ENCODE peak calls at places on chromosome 18, in nine cellular contexts. One of them, this sample, is unnamed.

GRCh38 chr18:34805117-34805882 is 95.2 kb downstream of the DTNA start:
- DNase-seq in naive thymus-derived CD4-positive, alpha-beta T cell: no peak
- DNase-seq in fibroblast of mammary gland: no peak
- DNase-seq in IMR-90: no peak
- DNase-seq in AG04450: no peak
- DNase-seq in OCI-LY7: no peak
- DNase-seq in BJ: no peak
- DNase-seq in epithelial cell of esophagus: no peak
- DNase-seq in astrocyte: no peak
- DNase-seq in this sample: no peak

GRCh38 chr18:45849529-45849928 is 24.1 kb downstream of the SIGLEC15 start:
- DNase-seq in IMR-90: no peak
- DNase-seq in epithelial cell of esophagus: no peak
- DNase-seq in OCI-LY7: no peak
- DNase-seq in astrocyte: no peak
- DNase-seq in AG04450: no peak
- DNase-seq in fibroblast of mammary gland: no peak
- DNase-seq in BJ: no peak
- DNase-seq in naive thymus-derived CD4-positive, alpha-beta T cell: no peak
- DNase-seq in this sample: no peak

GRCh38 chr18:48009116-48009825 is 78.8 kb upstream of the SMAD2 start:
- DNase-seq in IMR-90: no peak
- DNase-seq in OCI-LY7: no peak
- DNase-seq in naive thymus-derived CD4-positive, alpha-beta T cell: no peak
- DNase-seq in AG04450: no peak
- DNase-seq in BJ: no peak
- DNase-seq in fibroblast of mammary gland: no peak
- DNase-seq in astrocyte: no peak
- DNase-seq in epithelial cell of esophagus: no peak
- DNase-seq in this sample: no peak

GRCh38 chr18:50396005-50396404 is 21.2 kb downstream of the SKA1 start:
- DNase-seq in AG04450: no peak
- DNase-seq in epithelial cell of esophagus: no peak
- DNase-seq in OCI-LY7: no peak
- DNase-seq in IMR-90: no peak
- DNase-seq in naive thymus-derived CD4-positive, alpha-beta T cell: no peak
- DNase-seq in fibroblast of mammary gland: no peak
- DNase-seq in astrocyte: no peak
- DNase-seq in BJ: no peak
- DNase-seq in this sample: no peak

GRCh38 chr18:56235773-56236115 is 402.6 kb downstream of the TXNL1 start:
- DNase-seq in OCI-LY7: no peak
- DNase-seq in epithelial cell of esophagus: no peak
- DNase-seq in IMR-90: no peak
- DNase-seq in BJ: no peak
- DNase-seq in naive thymus-derived CD4-positive, alpha-beta T cell: no peak
- DNase-seq in astrocyte: peak; percentile 26
- DNase-seq in fibroblast of mammary gland: no peak
- DNase-seq in AG04450: no peak
- DNase-seq in this sample: no peak

GRCh38 chr18:53056064-53056463 is 716.1 kb downstream of the DCC start:
- DNase-seq in OCI-LY7: no peak
- DNase-seq in IMR-90: no peak
- DNase-seq in astrocyte: no peak
- DNase-seq in BJ: no peak
- DNase-seq in epithelial cell of esophagus: no peak
- DNase-seq in naive thymus-derived CD4-positive, alpha-beta T cell: no peak
- DNase-seq in fibroblast of mammary gland: no peak
- DNase-seq in AG04450: no peak
- DNase-seq in this sample: no peak

GRCh38 chr18:75216926-75217303 is 6.3 kb downstream of the TSHZ1 start:
- DNase-seq in astrocyte: no peak
- DNase-seq in IMR-90: no peak
- DNase-seq in OCI-LY7: no peak
- DNase-seq in BJ: no peak
- DNase-seq in AG04450: no peak
- DNase-seq in epithelial cell of esophagus: no peak
- DNase-seq in fibroblast of mammary gland: no peak
- DNase-seq in naive thymus-derived CD4-positive, alpha-beta T cell: no peak
- DNase-seq in this sample: no peak

GRCh38 chr18:10365901-10366300 is 88.5 kb upstream of the APCDD1 start:
- DNase-seq in epithelial cell of esophagus: no peak
- DNase-seq in astrocyte: no peak
- DNase-seq in OCI-LY7: no peak
- DNase-seq in fibroblast of mammary gland: no peak
- DNase-seq in IMR-90: no peak
- DNase-seq in naive thymus-derived CD4-positive, alpha-beta T cell: no peak
- DNase-seq in BJ: no peak
- DNase-seq in AG04450: no peak
- DNase-seq in this sample: no peak

GRCh38 chr18:54950221-54950620 is 9.0 kb downstream of the CCDC68 start:
- DNase-seq in naive thymus-derived CD4-positive, alpha-beta T cell: no peak
- DNase-seq in IMR-90: no peak
- DNase-seq in OCI-LY7: no peak
- DNase-seq in fibroblast of mammary gland: no peak
- DNase-seq in astrocyte: no peak
- DNase-seq in BJ: no peak
- DNase-seq in epithelial cell of esophagus: peak; percentile 23
- DNase-seq in AG04450: no peak
- DNase-seq in this sample: no peak

GRCh38 chr18:50879302-50880107 is 587 bp downstream of the ME2 start:
- DNase-seq in epithelial cell of esophagus: peak; percentile 48
- DNase-seq in IMR-90: peak; percentile 38
- DNase-seq in BJ: no peak
- DNase-seq in naive thymus-derived CD4-positive, alpha-beta T cell: peak; percentile 30
- DNase-seq in AG04450: no peak
- DNase-seq in OCI-LY7: peak; percentile 26
- DNase-seq in fibroblast of mammary gland: peak; percentile 43
- DNase-seq in astrocyte: peak; percentile 55
- DNase-seq in this sample: no peak

GRCh38 chr18:8253943-8254342 is 355.3 kb upstream of the RAB12 start:
- DNase-seq in epithelial cell of esophagus: no peak
- DNase-seq in IMR-90: no peak
- DNase-seq in OCI-LY7: no peak
- DNase-seq in AG04450: no peak
- DNase-seq in fibroblast of mammary gland: no peak
- DNase-seq in BJ: no peak
- DNase-seq in naive thymus-derived CD4-positive, alpha-beta T cell: no peak
- DNase-seq in astrocyte: no peak
- DNase-seq in this sample: no peak

GRCh38 chr18:33052886-33053285 is 280.1 kb upstream of the KLHL14 start:
- DNase-seq in epithelial cell of esophagus: no peak
- DNase-seq in astrocyte: no peak
- DNase-seq in fibroblast of mammary gland: no peak
- DNase-seq in OCI-LY7: no peak
- DNase-seq in naive thymus-derived CD4-positive, alpha-beta T cell: no peak
- DNase-seq in BJ: no peak
- DNase-seq in IMR-90: no peak
- DNase-seq in AG04450: no peak
- DNase-seq in this sample: no peak

GRCh38 chr18:9455718-9456511 is 19.4 kb upstream of the RALBP1 start:
- DNase-seq in BJ: no peak
- DNase-seq in AG04450: no peak
- DNase-seq in OCI-LY7: no peak
- DNase-seq in epithelial cell of esophagus: peak; percentile 37
- DNase-seq in naive thymus-derived CD4-positive, alpha-beta T cell: no peak
- DNase-seq in fibroblast of mammary gland: no peak
- DNase-seq in astrocyte: no peak
- DNase-seq in IMR-90: no peak
- DNase-seq in this sample: no peak

GRCh38 chr18:58661423-58661822 is 9.8 kb upstream of the MALT1 start:
- DNase-seq in OCI-LY7: no peak
- DNase-seq in epithelial cell of esophagus: peak; percentile 27
- DNase-seq in fibroblast of mammary gland: no peak
- DNase-seq in naive thymus-derived CD4-positive, alpha-beta T cell: no peak
- DNase-seq in AG04450: no peak
- DNase-seq in IMR-90: peak; percentile 38
- DNase-seq in astrocyte: no peak
- DNase-seq in BJ: no peak
- DNase-seq in this sample: peak; percentile 63

GRCh38 chr18:48365965-48366364 is 43.2 kb downstream of the ZBTB7C start:
- DNase-seq in IMR-90: no peak
- DNase-seq in fibroblast of mammary gland: no peak
- DNase-seq in AG04450: no peak
- DNase-seq in BJ: no peak
- DNase-seq in astrocyte: no peak
- DNase-seq in OCI-LY7: no peak
- DNase-seq in epithelial cell of esophagus: no peak
- DNase-seq in naive thymus-derived CD4-positive, alpha-beta T cell: no peak
- DNase-seq in this sample: no peak

GRCh38 chr18:10379511-10379910 is 74.9 kb upstream of the APCDD1 start:
- DNase-seq in astrocyte: no peak
- DNase-seq in epithelial cell of esophagus: peak; percentile 85
- DNase-seq in IMR-90: peak; percentile 43
- DNase-seq in OCI-LY7: no peak
- DNase-seq in fibroblast of mammary gland: peak; percentile 20
- DNase-seq in naive thymus-derived CD4-positive, alpha-beta T cell: no peak
- DNase-seq in BJ: peak; percentile 54
- DNase-seq in AG04450: no peak
- DNase-seq in this sample: peak; percentile 43

GRCh38 chr18:59459352-59460059 is 100.4 kb upstream of the LMAN1 start:
- DNase-seq in AG04450: peak; percentile 33
- DNase-seq in epithelial cell of esophagus: peak; percentile 58
- DNase-seq in IMR-90: peak; percentile 75
- DNase-seq in fibroblast of mammary gland: peak; percentile 74
- DNase-seq in OCI-LY7: peak; percentile 5
- DNase-seq in BJ: no peak
- DNase-seq in astrocyte: peak; percentile 35
- DNase-seq in naive thymus-derived CD4-positive, alpha-beta T cell: no peak
- DNase-seq in this sample: peak; percentile 81

GRCh38 chr18:48031011-48031480 is 100.6 kb upstream of the SMAD2 start:
- DNase-seq in fibroblast of mammary gland: peak; percentile 60
- DNase-seq in AG04450: no peak
- DNase-seq in epithelial cell of esophagus: peak; percentile 73
- DNase-seq in astrocyte: peak; percentile 23
- DNase-seq in BJ: no peak
- DNase-seq in IMR-90: peak; percentile 34
- DNase-seq in OCI-LY7: peak; percentile 12
- DNase-seq in naive thymus-derived CD4-positive, alpha-beta T cell: no peak
- DNase-seq in this sample: peak; percentile 69

GRCh38 chr18:35933982-35934381 is 38.5 kb upstream of the RMP24 start:
- DNase-seq in OCI-LY7: no peak
- DNase-seq in fibroblast of mammary gland: no peak
- DNase-seq in astrocyte: no peak
- DNase-seq in AG04450: no peak
- DNase-seq in naive thymus-derived CD4-positive, alpha-beta T cell: no peak
- DNase-seq in epithelial cell of esophagus: peak; percentile 87
- DNase-seq in BJ: no peak
- DNase-seq in IMR-90: no peak
- DNase-seq in this sample: no peak

GRCh38 chr18:78891185-78891762 is 88.3 kb upstream of the SALL3 start:
- DNase-seq in BJ: no peak
- DNase-seq in astrocyte: no peak
- DNase-seq in fibroblast of mammary gland: no peak
- DNase-seq in epithelial cell of esophagus: no peak
- DNase-seq in OCI-LY7: no peak
- DNase-seq in IMR-90: no peak
- DNase-seq in AG04450: no peak
- DNase-seq in naive thymus-derived CD4-positive, alpha-beta T cell: no peak
- DNase-seq in this sample: no peak
- H3K4me3 ChIP-seq in BJ: no peak overlapping the region
- H3K4me3 ChIP-seq in astrocyte: no peak overlapping the region
- H3K4me3 ChIP-seq in fibroblast of mammary gland: no peak overlapping the region
- H3K4me3 ChIP-seq in epithelial cell of esophagus: no peak overlapping the region
- H3K4me3 ChIP-seq in OCI-LY7: no peak overlapping the region
- H3K4me3 ChIP-seq in IMR-90: no peak overlapping the region
- H3K4me3 ChIP-seq in AG04450: no peak overlapping the region
- H3K4me3 ChIP-seq in naive thymus-derived CD4-positive, alpha-beta T cell: no peak overlapping the region
- H3K4me3 ChIP-seq in this sample: no peak overlapping the region

GRCh38 chr18:31943895-31944816 is 1.2 kb upstream of the TRAPPC8 start:
- DNase-seq in OCI-LY7: no peak
- DNase-seq in astrocyte: no peak
- DNase-seq in BJ: no peak
- DNase-seq in IMR-90: no peak
- DNase-seq in naive thymus-derived CD4-positive, alpha-beta T cell: no peak
- DNase-seq in AG04450: no peak
- DNase-seq in fibroblast of mammary gland: no peak
- DNase-seq in epithelial cell of esophagus: no peak
- DNase-seq in this sample: no peak
- H3K4me3 ChIP-seq in OCI-LY7: peak overlapping the region; percentile 69
- H3K4me3 ChIP-seq in astrocyte: peak overlapping the region; percentile 78
- H3K4me3 ChIP-seq in BJ: peak overlapping the region; percentile 97
- H3K4me3 ChIP-seq in IMR-90: peak overlapping the region; percentile 75
- H3K4me3 ChIP-seq in naive thymus-derived CD4-positive, alpha-beta T cell: peak overlapping the region; percentile 96
- H3K4me3 ChIP-seq in AG04450: peak overlapping the region; percentile 85
- H3K4me3 ChIP-seq in fibroblast of mammary gland: peak overlapping the region; percentile 73
- H3K4me3 ChIP-seq in epithelial cell of esophagus: peak overlapping the region; percentile 79
- H3K4me3 ChIP-seq in this sample: peak overlapping the region; percentile 92

GRCh38 chr18:907171-907879 is 2.7 kb downstream of the ADCYAP1 start:
- DNase-seq in epithelial cell of esophagus: no peak
- DNase-seq in BJ: no peak
- DNase-seq in AG04450: no peak
- DNase-seq in fibroblast of mammary gland: no peak
- DNase-seq in naive thymus-derived CD4-positive, alpha-beta T cell: no peak
- DNase-seq in OCI-LY7: no peak
- DNase-seq in astrocyte: no peak
- DNase-seq in IMR-90: no peak
- DNase-seq in this sample: no peak

GRCh38 chr18:905307-905947 is 756 bp downstream of the ADCYAP1 start:
- DNase-seq in naive thymus-derived CD4-positive, alpha-beta T cell: no peak
- DNase-seq in IMR-90: no peak
- DNase-seq in astrocyte: no peak
- DNase-seq in epithelial cell of esophagus: no peak
- DNase-seq in AG04450: no peak
- DNase-seq in BJ: no peak
- DNase-seq in OCI-LY7: no peak
- DNase-seq in fibroblast of mammary gland: no peak
- DNase-seq in this sample: no peak

GRCh38 chr18:905948-906415 is 1.3 kb downstream of the ADCYAP1 start:
- DNase-seq in naive thymus-derived CD4-positive, alpha-beta T cell: no peak
- DNase-seq in astrocyte: no peak
- DNase-seq in AG04450: no peak
- DNase-seq in BJ: no peak
- DNase-seq in IMR-90: no peak
- DNase-seq in fibroblast of mammary gland: no peak
- DNase-seq in OCI-LY7: no peak
- DNase-seq in epithelial cell of esophagus: no peak
- DNase-seq in this sample: no peak

GRCh38 chr18:907880-908512 is 3.3 kb downstream of the ADCYAP1 start:
- DNase-seq in fibroblast of mammary gland: no peak
- DNase-seq in naive thymus-derived CD4-positive, alpha-beta T cell: no peak
- DNase-seq in OCI-LY7: no peak
- DNase-seq in BJ: no peak
- DNase-seq in IMR-90: no peak
- DNase-seq in astrocyte: no peak
- DNase-seq in epithelial cell of esophagus: no peak
- DNase-seq in AG04450: no peak
- DNase-seq in this sample: no peak

GRCh38 chr18:906416-907170 is 1.9 kb downstream of the ADCYAP1 start:
- DNase-seq in fibroblast of mammary gland: no peak
- DNase-seq in OCI-LY7: no peak
- DNase-seq in BJ: no peak
- DNase-seq in astrocyte: no peak
- DNase-seq in epithelial cell of esophagus: no peak
- DNase-seq in naive thymus-derived CD4-positive, alpha-beta T cell: no peak
- DNase-seq in IMR-90: no peak
- DNase-seq in AG04450: no peak
- DNase-seq in this sample: no peak
- H3K4me3 ChIP-seq in fibroblast of mammary gland: no peak overlapping the region
- H3K4me3 ChIP-seq in OCI-LY7: no peak overlapping the region
- H3K4me3 ChIP-seq in BJ: no peak overlapping the region
- H3K4me3 ChIP-seq in astrocyte: no peak overlapping the region
- H3K4me3 ChIP-seq in epithelial cell of esophagus: no peak overlapping the region
- H3K4me3 ChIP-seq in naive thymus-derived CD4-positive, alpha-beta T cell: no peak overlapping the region
- H3K4me3 ChIP-seq in IMR-90: no peak overlapping the region
- H3K4me3 ChIP-seq in AG04450: no peak overlapping the region
- H3K4me3 ChIP-seq in this sample: no peak overlapping the region

GRCh38 chr18:26703170-26703933 is 155.0 kb upstream of the KCTD1 start:
- DNase-seq in IMR-90: no peak
- DNase-seq in BJ: no peak
- DNase-seq in epithelial cell of esophagus: peak; percentile 13
- DNase-seq in astrocyte: no peak
- DNase-seq in AG04450: no peak
- DNase-seq in fibroblast of mammary gland: no peak
- DNase-seq in naive thymus-derived CD4-positive, alpha-beta T cell: no peak
- DNase-seq in OCI-LY7: no peak
- DNase-seq in this sample: no peak
- H3K4me3 ChIP-seq in IMR-90: no peak overlapping the region
- H3K4me3 ChIP-seq in BJ: no peak overlapping the region
- H3K4me3 ChIP-seq in epithelial cell of esophagus: no peak overlapping the region
- H3K4me3 ChIP-seq in astrocyte: no peak overlapping the region
- H3K4me3 ChIP-seq in AG04450: no peak overlapping the region
- H3K4me3 ChIP-seq in fibroblast of mammary gland: no peak overlapping the region
- H3K4me3 ChIP-seq in naive thymus-derived CD4-positive, alpha-beta T cell: no peak overlapping the region
- H3K4me3 ChIP-seq in OCI-LY7: no peak overlapping the region
- H3K4me3 ChIP-seq in this sample: no peak overlapping the region

This sample was measured in adipocyte.